ENCODE peak calls at places on chromosomes 6 and 20, in seven cellular contexts. Y is dorsolateral prefrontal cortex, B is GM13976, Z is occipital lobe, Q is colonic mucosa, P is heart right ventricle, R is HEK293T. H is an unnamed sample.

GRCh38 chr6:155882527-155883333 is 427.1 kb upstream of the NOX3 start:
- DNase-seq in Y (no peak), B (no peak), Z (no peak), Q (no peak), P (no peak), R (no peak), H (no peak)

GRCh38 chr6:37549186-37549957 is 49.7 kb upstream of the CCDC167 start:
- DNase-seq in Y (no peak), B (no peak), Z (no peak), Q (no peak), P (no peak), R (no peak), H (no peak)

GRCh38 chr6:14743465-14744211 is 502.2 kb upstream of the JARID2 start:
- DNase-seq in Y (no peak), B (no peak), Z (no peak), Q (no peak), P (no peak), R (no peak), H (no peak)

GRCh38 chr20:14672066-14672465 is 334.7 kb upstream of the FLRT3 start:
- DNase-seq in Y (peak), B (no peak), Z (no peak), Q (no peak), P (no peak), R (no peak), H (no peak)

GRCh38 chr6:32867022-32867477 is 13.1 kb downstream of the PSMB9 start:
- DNase-seq in Y (no peak), B (no peak), Z (no peak), Q (no peak), P (no peak), R (no peak), H (no peak)

GRCh38 chr20:63325554-63326313 is 32.7 kb downstream of the COL20A1 start:
- DNase-seq in Y (no peak), B (no peak), Z (no peak), Q (no peak), P (no peak), R (no peak), H (no peak)

GRCh38 chr20:28562510-28562898 is 2695.0 kb upstream of the DEFB115 start:
- DNase-seq in Y (no peak), B (no peak), Z (no peak), Q (no peak), P (no peak), R (no peak), H (no peak)

GRCh38 chr6:56547687-56548086 is 95.0 kb downstream of the DST start:
- DNase-seq in Y (no peak), B (no peak), Z (no peak), Q (no peak), P (no peak), R (no peak), H (no peak)

GRCh38 chr6:44268095-44268628 is 2.1 kb upstream of the TMEM151B start:
- DNase-seq in Y (peak), B (peak), Z (peak), Q (peak), P (no peak), R (peak), H (peak)

GRCh38 chr6:16270178-16270794 is 31.9 kb downstream of the GMPR start:
- DNase-seq in Y (no peak), B (no peak), Z (no peak), Q (no peak), P (no peak), R (no peak), H (no peak)

GRCh38 chr6:20038385-20038784 is 173.9 kb downstream of the MBOAT1 start:
- DNase-seq in Y (no peak), B (no peak), Z (no peak), Q (no peak), P (no peak), R (no peak), H (no peak)

GRCh38 chr6:44531447-44532015 is 144.0 kb downstream of the CDC5L start:
- DNase-seq in Y (no peak), B (no peak), Z (no peak), Q (no peak), P (no peak), R (no peak), H (no peak)

GRCh38 chr20:44409132-44409600 is 53.7 kb downstream of the HNF4A start:
- DNase-seq in Y (no peak), B (no peak), Z (no peak), Q (no peak), P (no peak), R (no peak), H (no peak)

GRCh38 chr6:158707120-158707519 is 57.3 kb downstream of the SYTL3 start:
- DNase-seq in Y (no peak), B (no peak), Z (no peak), Q (no peak), P (peak), R (no peak), H (no peak)

GRCh38 chr20:46004813-46005505 is 3.7 kb upstream of the MMP9 start:
- DNase-seq in Y (no peak), B (no peak), Z (no peak), Q (peak), P (peak), R (no peak), H (no peak)

GRCh38 chr6:20708367-20709124 is 174.3 kb downstream of the CDKAL1 start:
- DNase-seq in Y (no peak), B (peak), Z (no peak), Q (no peak), P (no peak), R (no peak), H (no peak)

GRCh38 chr20:14723614-14724013 is 386.2 kb upstream of the FLRT3 start:
- DNase-seq in Y (no peak), B (no peak), Z (no peak), Q (no peak), P (no peak), R (no peak), H (no peak)

H was measured in substantia nigra.